ENCODE peak calls at places on chromosomes 16 and 17, in seven cellular contexts. G, O, X, P, Y, T and J are unnamed samples.

GRCh38 chr17:27038676-27039075 is 255.2 kb upstream of the WSB1 start:
- DNase-seq in X (no peak), T (peak; percentile 14), G (no peak), O (no peak), Y (no peak), P (peak; percentile 16), J (no peak)

GRCh38 chr17:60421273-60422161 is 772 bp upstream of the CHCT1 start:
- DNase-seq in O (peak; percentile 67), G (peak; percentile 69), X (no peak), P (no peak), T (no peak), Y (peak; percentile 91), J (no peak)

GRCh38 chr16:25699069-25699468 is 7.3 kb downstream of the HS3ST4 start:
- DNase-seq in X (no peak), Y (no peak), P (no peak), G (no peak), T (no peak), O (no peak), J (no peak)

GRCh38 chr16:87850009-87851006 is 19.0 kb downstream of the SLC7A5 start:
- DNase-seq in P (no peak), G (peak; percentile 64), O (peak; percentile 58), T (peak; percentile 58), Y (no peak), X (no peak), J (no peak)

GRCh38 chr17:78883533-78884131 is 19.4 kb downstream of the CEP295NL start:
- DNase-seq in G (peak; percentile 84), X (peak; percentile 93), P (peak; percentile 72), T (peak; percentile 95), Y (peak; percentile 98), O (peak; percentile 99), J (peak; percentile 79)

GRCh38 chr16:69613283-69614154 is 47.8 kb downstream of the NFAT5 start:
- DNase-seq in O (peak; percentile 41), Y (no peak), X (peak; percentile 26), G (no peak), P (no peak), T (peak; percentile 67), J (no peak)

GRCh38 chr16:83942074-83942473 is 11.0 kb upstream of the OSGIN1 start:
- DNase-seq in G (no peak), O (no peak), T (no peak), Y (no peak), X (no peak), P (no peak), J (no peak)

GRCh38 chr17:7173687-7174602 is 5.2 kb downstream of the ASGR1 start:
- DNase-seq in O (peak; percentile 34), T (no peak), P (no peak), X (no peak), Y (no peak), G (peak; percentile 50), J (no peak)

GRCh38 chr17:7241783-7242716 is at the start of gene GABARAP:
- DNase-seq in G (peak; percentile 98), Y (peak; percentile 77), P (peak; percentile 83), O (peak; percentile 95), T (peak; percentile 80), X (no peak), J (peak; percentile 94)

GRCh38 chr17:17692353-17693252 is 11.3 kb downstream of the RAI1 start:
- DNase-seq in X (no peak), T (peak; percentile 31), Y (no peak), G (no peak), P (no peak), O (no peak), J (no peak)

GRCh38 chr16:67982011-67982696 is 1.9 kb upstream of the DPEP3 start:
- DNase-seq in G (no peak), Y (no peak), T (no peak), O (no peak), X (no peak), P (no peak), J (no peak)

GRCh38 chr16:67977469-67978227 is 2.7 kb downstream of the DPEP3 start:
- DNase-seq in G (no peak), T (no peak), O (no peak), P (no peak), Y (no peak), X (no peak), J (no peak)

GRCh38 chr16:67976205-67976604 is 4.1 kb downstream of the DPEP3 start:
- DNase-seq in X (no peak), Y (no peak), P (no peak), T (no peak), G (no peak), O (no peak), J (no peak)

GRCh38 chr16:67977005-67977404 is 3.3 kb downstream of the DPEP3 start:
- DNase-seq in O (no peak), G (no peak), T (no peak), P (no peak), Y (no peak), X (no peak), J (no peak)

DNA sequence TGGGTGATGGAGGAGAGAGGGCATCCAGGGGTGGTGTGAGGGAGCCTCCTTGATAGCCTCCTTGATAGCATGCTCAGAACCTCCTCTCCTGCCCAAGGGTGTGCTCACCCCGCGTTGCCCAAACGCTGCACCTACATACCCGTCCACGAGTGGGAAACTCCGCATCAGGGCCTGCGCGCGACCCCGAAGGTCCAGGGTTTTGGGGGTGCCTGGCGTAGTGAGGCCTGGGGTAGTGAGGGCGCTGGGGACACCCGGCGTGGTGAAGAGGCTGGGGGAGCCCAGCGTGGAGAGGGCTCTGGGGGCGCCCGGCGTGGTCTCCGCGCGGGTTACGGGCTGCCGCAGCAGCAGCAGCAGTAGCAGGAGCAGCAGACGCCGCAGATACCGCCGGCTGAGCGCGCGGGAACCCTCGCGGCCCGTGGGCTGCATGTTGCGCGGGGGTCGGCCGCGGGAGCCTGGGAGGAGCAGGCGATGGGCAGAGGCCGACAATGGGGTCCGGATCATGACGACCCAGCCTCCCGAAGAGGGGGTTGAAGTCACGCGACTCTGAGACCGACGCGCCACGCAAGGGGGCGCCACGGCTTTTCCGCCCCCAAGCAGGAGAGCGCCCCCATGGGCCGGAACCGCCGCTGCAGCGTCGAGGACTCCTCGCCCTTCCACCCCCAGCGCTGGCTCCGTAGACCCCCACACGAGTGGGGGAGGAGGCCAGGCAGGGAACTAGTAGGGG is at the start of gene DPEP3:
- DNase-seq in X (no peak), G (no peak), O (no peak), Y (no peak), T (no peak), P (no peak), J (no peak)
- TF ChIP-seq CTCF in X (peak; percentile 44), G (no peak), O (peak; percentile 36), Y (no peak), T (no peak), P (peak; percentile 24), J (no peak)

DNA sequence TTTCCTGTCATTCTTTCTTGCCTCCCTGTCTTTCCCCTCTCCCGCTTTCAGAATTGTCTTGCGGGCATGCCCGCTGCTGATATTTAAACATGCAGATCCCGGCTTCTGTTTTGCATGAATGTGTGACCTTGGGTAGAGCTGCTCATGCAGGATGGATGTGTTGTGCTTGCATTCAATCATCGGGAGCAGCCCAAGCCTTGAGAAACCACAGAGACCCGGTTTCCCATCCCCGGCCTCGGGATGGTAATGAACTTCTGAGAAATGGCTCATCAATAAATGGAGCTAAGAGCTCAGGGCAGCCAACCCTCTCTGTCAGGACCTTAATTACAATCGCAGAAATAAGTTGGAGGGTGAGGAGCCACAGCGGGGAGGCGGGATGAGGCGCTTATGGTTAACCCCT is 303.6 kb upstream of the TNRC6C start:
- DNase-seq in Y (no peak), G (no peak), P (no peak), O (no peak), T (no peak), X (no peak), J (no peak)
- TF ChIP-seq CTCF in Y (no peak), G (no peak), P (no peak), O (no peak), T (no peak), X (no peak), J (no peak)

GRCh38 chr17:15944720-15945492 is at the start of gene ADORA2B:
- DNase-seq in P (no peak), G (peak; percentile 61), X (no peak), O (peak; percentile 87), Y (peak; percentile 91), T (peak; percentile 86), J (peak; percentile 80)
- TF ChIP-seq CTCF in P (peak; percentile 43), G (peak; percentile 45), X (peak; percentile 29), O (peak; percentile 16), Y (peak; percentile 71), T (peak; percentile 61), J (peak; percentile 70)

GRCh38 chr16:30867747-30868146 is 26.1 kb downstream of the BCL7C start:
- DNase-seq in T (peak; percentile 12), X (no peak), P (no peak), O (peak; percentile 20), Y (peak; percentile 43), G (no peak), J (no peak)
- TF ChIP-seq CTCF in T (peak; percentile 27), X (no peak), P (peak; percentile 29), O (peak; percentile 23), Y (no peak), G (no peak), J (peak; percentile 46)

DNA sequence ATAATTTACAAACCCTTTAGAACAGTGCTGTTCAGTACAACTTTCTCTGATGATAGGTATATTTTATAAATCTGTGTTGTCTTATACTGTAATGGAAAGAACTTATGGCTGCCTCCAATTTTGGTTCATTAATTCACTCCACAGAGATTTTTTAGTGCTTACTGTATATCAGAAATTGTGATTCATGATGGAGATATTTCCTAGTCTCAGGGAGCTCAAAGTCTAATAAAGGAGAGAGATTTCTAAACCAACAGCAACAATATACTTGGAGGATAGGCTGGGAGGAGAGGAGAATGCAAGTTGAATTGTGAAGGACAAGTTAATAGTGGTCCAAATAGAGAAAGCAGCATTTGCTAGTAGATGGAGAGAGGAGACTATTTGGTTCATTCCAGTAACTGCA is 63.5 kb downstream of the TANC2 start:
- DNase-seq in T (peak; percentile 62), P (no peak), Y (no peak), G (no peak), O (peak; percentile 39), X (peak; percentile 26), J (no peak)
- TF ChIP-seq CTCF in T (no peak), P (no peak), Y (no peak), G (no peak), O (no peak), X (no peak), J (no peak)

DNA sequence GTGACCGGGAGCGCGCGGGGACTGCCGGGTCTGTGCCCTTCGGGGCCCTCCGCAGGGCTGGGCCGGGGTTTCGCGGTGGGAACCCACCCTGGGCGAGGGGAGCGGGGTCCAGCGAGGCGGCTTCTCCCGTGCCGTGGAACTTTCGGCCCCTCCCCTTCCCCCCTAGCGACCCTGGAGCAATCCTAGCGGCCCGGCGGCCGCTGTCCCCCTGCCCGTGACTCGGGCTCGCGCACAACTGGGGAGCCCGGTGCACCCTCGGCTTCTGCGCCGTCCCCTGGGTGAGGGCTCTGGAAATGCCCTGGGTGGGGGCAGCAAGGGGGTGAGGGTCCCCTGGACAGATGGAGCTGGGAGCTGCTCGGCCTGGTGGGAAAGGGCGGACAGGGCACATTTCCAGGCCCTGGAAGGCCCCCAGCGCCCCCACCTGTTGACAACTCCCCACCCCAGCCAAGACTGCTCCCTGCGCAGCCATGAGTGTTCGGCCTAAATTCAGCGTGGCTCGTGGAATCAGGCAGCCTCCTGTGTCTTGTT is 562 bp downstream of the UTS2R start:
- DNase-seq in Y (no peak), T (no peak), G (no peak), O (no peak), X (no peak), P (no peak), J (no peak)
- TF ChIP-seq CTCF in Y (no peak), T (no peak), G (no peak), O (no peak), X (no peak), P (no peak), J (no peak)